ENCODE peak calls at places on chromosome 16, in five cellular contexts. Z, W, T, I and R are unnamed samples.

GRCh38 chr16:728890-729744 is 2.2 kb downstream of the HAGHL start:
- DNase-seq in T (no peak), W (no peak), Z (no peak), I (no peak), R (no peak)

GRCh38 chr16:15610369-15610871 is 32.5 kb downstream of the MARF1 start:
- DNase-seq in W (peak), Z (no peak), T (peak), I (no peak), R (peak)

GRCh38 chr16:81901483-81901882 is 109.8 kb downstream of the SDR42E1 start:
- DNase-seq in I (no peak), W (no peak), Z (peak), T (no peak), R (no peak)

GRCh38 chr16:88697831-88698693 is 8.1 kb downstream of the RNF166 start:
- DNase-seq in Z (no peak), T (no peak), W (no peak), I (no peak), R (no peak)

GRCh38 chr16:11586375-11586855 is 304 bp downstream of the LITAF start:
- DNase-seq in W (no peak), T (no peak), I (no peak), Z (peak), R (no peak)

GRCh38 chr16:67312450-67313118 is 14.0 kb downstream of the KCTD19 start:
- DNase-seq in I (no peak), Z (no peak), W (no peak), T (no peak), R (no peak)

GRCh38 chr16:46793841-46794240 is 37.1 kb downstream of the C16orf87 start:
- DNase-seq in Z (no peak), I (no peak), W (no peak), T (no peak), R (no peak)

GRCh38 chr16:52721331-52721730 is 174.4 kb upstream of the TOX3 start:
- DNase-seq in Z (no peak), W (no peak), I (no peak), T (no peak), R (no peak)

GRCh38 chr16:58490100-58490499 is 9.8 kb upstream of the NDRG4 start:
- DNase-seq in T (no peak), W (no peak), Z (no peak), I (no peak), R (no peak)

GRCh38 chr16:17160285-17160854 is 310.4 kb downstream of the XYLT1 start:
- DNase-seq in Z (peak), W (no peak), I (no peak), T (no peak), R (no peak)

GRCh38 chr16:53864819-53865491 is 161.0 kb downstream of the FTO start:
- DNase-seq in I (no peak), T (peak), W (peak), Z (no peak), R (no peak)

GRCh38 chr16:50444546-50444945 is 75.8 kb upstream of the BRD7 start:
- DNase-seq in T (no peak), Z (no peak), W (no peak), I (no peak), R (no peak)

GRCh38 chr16:53061701-53062159 is 6.9 kb downstream of the CHD9 start:
- DNase-seq in Z (no peak), T (no peak), W (peak), I (peak), R (no peak)

GRCh38 chr16:1093284-1094123 is 2.5 kb downstream of the C1QTNF8 start:
- DNase-seq in W (peak), Z (peak), T (no peak), I (no peak), R (no peak)

GRCh38 chr16:70740919-70741778 is 55.3 kb upstream of the MTSS2 start:
- DNase-seq in T (peak), W (peak), I (no peak), Z (peak), R (peak)

GRCh38 chr16:89709166-89709565 is 7.7 kb upstream of the SPATA2L start:
- DNase-seq in Z (no peak), I (no peak), T (no peak), W (no peak), R (no peak)

GRCh38 chr16:31513126-31513525 is 4.9 kb upstream of the RUSF1 start:
- DNase-seq in T (peak), Z (no peak), W (no peak), I (no peak), R (no peak)

GRCh38 chr16:57268804-57269800 is 15.4 kb downstream of the PLLP start:
- DNase-seq in I (no peak), T (no peak), W (no peak), Z (no peak), R (no peak)

GRCh38 chr16:27286446-27286845 is 17.9 kb upstream of the NSMCE1 start:
- DNase-seq in Z (peak), I (no peak), T (peak), W (no peak), R (peak)

GRCh38 chr16:20624882-20625807 is 49.0 kb upstream of the ACSM2B start:
- DNase-seq in T (no peak), Z (no peak), I (no peak), W (no peak), R (no peak)

GRCh38 chr16:74748042-74748709 is 26.4 kb downstream of the FA2H start:
- DNase-seq in I (no peak), T (no peak), W (no peak), Z (no peak), R (no peak)

GRCh38 chr16:70746708-70747424 is 54.1 kb downstream of the VAC14 start:
- DNase-seq in T (peak), I (no peak), W (peak), Z (peak), R (peak)

GRCh38 chr16:66003196-66003595 is 363.3 kb upstream of the CDH5 start:
- DNase-seq in W (no peak), I (no peak), Z (no peak), T (peak), R (peak)